ENCODE peak calls at places on chromosomes 12 and 14, in six cellular contexts. X, Q, V, I, N and J are unnamed samples.

GRCh38 chr12:128388461-128388921 is 121.5 kb downstream of the TMEM132C start:
- DNase-seq in X (no peak), V (no peak), N (no peak), Q (no peak), I (no peak), J (no peak)

GRCh38 chr12:113683566-113683965 is 211.9 kb upstream of the LHX5 start:
- DNase-seq in Q (no peak), V (no peak), X (no peak), I (no peak), N (no peak), J (no peak)

GRCh38 chr12:39314547-39314946 is 128.4 kb downstream of the KIF21A start:
- DNase-seq in X (no peak), Q (no peak), V (no peak), I (no peak), N (no peak), J (no peak)

GRCh38 chr12:27982380-27982779 is 9.8 kb upstream of the PTHLH start:
- DNase-seq in V (no peak), I (no peak), Q (no peak), N (no peak), X (no peak), J (no peak)

GRCh38 chr12:1638167-1638566 is 9.1 kb downstream of the WNT5B start:
- DNase-seq in X (no peak), V (no peak), Q (no peak), I (no peak), N (no peak), J (no peak)

GRCh38 chr12:132153501-132154340 is 9.5 kb downstream of the NOC4L start:
- DNase-seq in N (no peak), X (peak), Q (peak), I (no peak), V (peak), J (peak)

GRCh38 chr12:45089417-45089816 is 38.5 kb upstream of the DBX2 start:
- DNase-seq in X (no peak), N (no peak), V (no peak), I (no peak), Q (no peak), J (no peak)

GRCh38 chr14:104678346-104678745 is 11.1 kb upstream of the INF2 start:
- DNase-seq in X (no peak), Q (no peak), V (no peak), I (no peak), N (no peak), J (no peak)

GRCh38 chr12:113373966-113374365 is 15.6 kb downstream of the PLBD2 start:
- DNase-seq in X (no peak), Q (no peak), I (no peak), V (no peak), N (no peak), J (no peak)

GRCh38 chr12:252634-253033 is 10.0 kb downstream of the SLC6A13 start:
- DNase-seq in Q (no peak), X (no peak), N (no peak), V (no peak), I (no peak), J (no peak)

GRCh38 chr12:25958254-25959068 is at the start of gene RASSF8:
- DNase-seq in V (peak), N (peak), Q (peak), X (no peak), I (peak), J (no peak)

GRCh38 chr12:11823043-11823442 is 173.6 kb downstream of the ETV6 start:
- DNase-seq in V (no peak), X (no peak), Q (no peak), I (no peak), N (no peak), J (no peak)

GRCh38 chr14:91246051-91246852 is 1.7 kb upstream of the GPR68 start:
- DNase-seq in I (no peak), X (no peak), V (no peak), Q (no peak), N (no peak), J (peak)

GRCh38 chr14:103056322-103057027 is 874 bp downstream of the CDC42BPB start:
- DNase-seq in X (no peak), Q (no peak), V (peak), I (no peak), N (peak), J (no peak)

GRCh38 chr14:34604990-34605389 is 25.0 kb downstream of the SNX6 start:
- DNase-seq in N (no peak), V (no peak), Q (no peak), I (no peak), X (no peak), J (no peak)

GRCh38 chr14:69879175-69880047 is at the start of gene SMOC1:
- DNase-seq in X (peak), N (no peak), V (peak), I (no peak), Q (peak), J (no peak)

GRCh38 chr14:103905861-103906456 is 22.3 kb upstream of the TDRD9 start:
- DNase-seq in I (no peak), V (no peak), X (peak), Q (no peak), N (no peak), J (no peak)

GRCh38 chr12:50017047-50017446 is 8.2 kb downstream of the RACGAP1 start:
- DNase-seq in V (peak), N (peak), X (no peak), Q (no peak), I (no peak), J (no peak)

GRCh38 chr14:50109342-50109741 is 7.0 kb downstream of the VCPKMT start:
- DNase-seq in V (no peak), N (no peak), I (no peak), X (no peak), Q (no peak), J (no peak)

GRCh38 chr12:26863515-26863914 is 30.5 kb upstream of the ITPR2 start:
- DNase-seq in X (no peak), N (no peak), V (no peak), I (no peak), Q (no peak), J (no peak)

GRCh38 chr12:93824514-93825500 is 147.6 kb downstream of the CRADD start:
- DNase-seq in X (peak), I (no peak), V (no peak), N (no peak), Q (peak), J (no peak)

GRCh38 chr14:55103005-55103640 is 25.9 kb upstream of the LGALS3 start:
- DNase-seq in Q (no peak), X (peak), V (peak), I (peak), N (peak), J (peak)

GRCh38 chr12:45217846-45218245 is 2.0 kb downstream of the ANO6 start:
- DNase-seq in Q (no peak), N (no peak), X (no peak), V (no peak), I (no peak), J (no peak)

GRCh38 chr12:124823272-124823970 is 40.2 kb downstream of the SCARB1 start:
- DNase-seq in I (no peak), N (no peak), Q (no peak), V (no peak), X (no peak), J (no peak)

GRCh38 chr14:47917344-47917954 is 242.0 kb upstream of the MDGA2 start:
- DNase-seq in V (no peak), N (no peak), I (no peak), X (peak), Q (peak), J (no peak)

GRCh38 chr12:123109319-123109772 is 41.5 kb downstream of the PITPNM2 start:
- DNase-seq in N (no peak), I (no peak), V (no peak), X (no peak), Q (no peak), J (no peak)

GRCh38 chr14:51269634-51270033 is 29.6 kb downstream of the TMX1 start:
- DNase-seq in V (no peak), Q (no peak), X (no peak), N (no peak), I (no peak), J (no peak)

GRCh38 chr14:96136361-96136760 is 68.3 kb upstream of the BDKRB2 start:
- DNase-seq in Q (no peak), X (no peak), N (no peak), V (no peak), I (no peak), J (no peak)

GRCh38 chr14:105247715-105248367 is 492 bp upstream of the BTBD6 start:
- DNase-seq in Q (no peak), I (no peak), N (no peak), X (no peak), V (no peak), J (no peak)

GRCh38 chr12:116280590-116281290 is 3.2 kb upstream of the MED13L start:
- DNase-seq in I (no peak), N (no peak), Q (no peak), V (no peak), X (no peak), J (no peak)

GRCh38 chr14:52918486-52918885 is 32.4 kb downstream of the FERMT2 start:
- DNase-seq in I (no peak), Q (no peak), N (no peak), V (no peak), X (no peak), J (no peak)

GRCh38 chr14:22047105-22047504 is 373.5 kb upstream of the OR4E1 start:
- DNase-seq in V (no peak), N (no peak), Q (no peak), I (no peak), X (no peak), J (no peak)

GRCh38 chr12:64685076-64685475 is 74.1 kb downstream of the GNS start:
- DNase-seq in I (no peak), N (no peak), V (no peak), X (no peak), Q (no peak), J (no peak)
- H3K4me3 ChIP-seq in I (no peak), N (no peak), V (no peak), X (no peak), Q (no peak), J (no peak)

DNA sequence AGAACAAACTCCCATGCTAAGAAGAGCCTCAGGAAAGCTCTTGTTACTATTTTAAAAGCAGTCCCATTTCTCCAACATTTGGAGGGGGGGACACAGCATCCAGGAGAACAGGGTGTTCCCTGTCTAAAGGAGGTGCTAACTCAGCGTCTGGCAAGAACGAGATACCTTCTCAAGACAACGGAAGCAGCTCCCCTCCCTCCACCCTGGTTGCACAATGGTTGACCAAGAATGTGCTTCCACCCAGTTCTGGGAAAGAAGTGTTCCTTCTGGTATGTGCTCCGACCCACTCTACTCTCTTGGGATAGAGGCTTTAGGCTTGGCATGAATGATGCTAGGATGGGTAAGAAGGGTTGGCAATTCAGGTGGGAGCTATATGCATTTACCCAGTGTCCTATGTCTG is 1.5 kb upstream of the KRT6A start:
- DNase-seq in X (no peak), I (no peak), V (no peak), Q (no peak), N (no peak), J (no peak)
- H3K27ac ChIP-seq in X (no peak), I (peak), V (no peak), Q (no peak), N (no peak), J (no peak)

DNA sequence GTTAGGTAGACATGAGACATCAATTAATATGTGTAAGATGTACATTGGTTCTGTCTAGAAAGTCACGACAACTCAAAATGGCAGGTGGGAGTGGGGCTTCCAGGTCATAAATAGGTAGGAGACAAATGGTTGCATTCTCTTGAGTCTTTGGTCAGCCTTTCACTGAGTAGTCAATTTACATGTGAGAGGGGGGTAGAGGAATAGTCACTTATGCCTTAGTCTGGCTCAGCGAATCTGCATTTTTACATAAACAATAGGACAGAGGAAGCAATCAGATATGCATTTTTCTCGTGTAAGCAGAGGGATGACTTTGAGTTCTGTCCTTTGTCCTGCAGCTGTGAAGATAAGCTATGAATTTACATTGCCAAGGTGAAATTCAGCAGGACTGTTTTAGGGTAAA is 27.8 kb upstream of the UNC79 start:
- DNase-seq in I (no peak), Q (no peak), N (no peak), X (no peak), V (no peak), J (no peak)
- H3K4me3 ChIP-seq in I (no peak), Q (no peak), N (no peak), X (no peak), V (no peak), J (no peak)

DNA sequence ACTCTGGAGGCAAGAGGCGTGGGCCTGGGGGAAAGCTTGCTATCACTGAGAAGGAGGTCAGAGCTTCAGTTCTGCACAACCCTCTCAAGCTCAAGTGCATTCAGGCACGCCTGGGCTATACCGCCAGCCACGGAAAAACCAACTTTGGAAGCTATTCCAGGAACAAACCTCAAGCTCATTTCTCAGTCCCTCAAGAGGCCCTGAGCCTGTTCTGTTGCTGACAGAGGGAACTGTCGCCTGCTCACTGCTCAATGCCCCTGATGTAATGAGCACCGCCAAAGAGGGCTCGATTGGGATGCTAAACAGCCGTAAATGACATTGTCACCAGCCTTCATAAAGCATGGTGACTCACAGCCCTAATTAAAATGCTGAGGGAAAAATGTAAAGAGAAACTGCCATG is 9.2 kb downstream of the NOS1 start:
- DNase-seq in I (no peak), V (no peak), X (no peak), Q (no peak), N (peak), J (no peak)
- H3K27ac ChIP-seq in I (no peak), V (no peak), X (no peak), Q (no peak), N (no peak), J (no peak)

GRCh38 chr12:54216580-54217308 is 28.0 kb upstream of the SMUG1 start:
- DNase-seq in I (peak), V (peak), X (no peak), N (peak), Q (no peak), J (peak)
- H3K4me3 ChIP-seq in I (peak), V (peak), X (peak), N (peak), Q (peak), J (peak)

GRCh38 chr14:59278111-59278510 is 89.6 kb downstream of the DAAM1 start:
- DNase-seq in V (no peak), I (no peak), Q (no peak), N (no peak), X (no peak), J (no peak)
- H3K27ac ChIP-seq in V (peak), I (peak), Q (no peak), N (no peak), X (no peak), J (no peak)

GRCh38 chr12:120118710-120119097 is 2.2 kb upstream of the RAB35 start:
- DNase-seq in X (no peak), N (no peak), I (no peak), Q (no peak), V (no peak), J (no peak)

GRCh38 chr12:120121766-120122293 is 5.3 kb upstream of the RAB35 start:
- DNase-seq in V (no peak), N (no peak), I (no peak), X (no peak), Q (no peak), J (no peak)

GRCh38 chr12:120121343-120121742 is 4.8 kb upstream of the RAB35 start:
- DNase-seq in X (no peak), I (no peak), V (no peak), Q (no peak), N (no peak), J (no peak)

GRCh38 chr12:120117961-120118709 is 1.6 kb upstream of the RAB35 start:
- DNase-seq in V (no peak), Q (no peak), X (no peak), I (no peak), N (no peak), J (no peak)

DNA sequence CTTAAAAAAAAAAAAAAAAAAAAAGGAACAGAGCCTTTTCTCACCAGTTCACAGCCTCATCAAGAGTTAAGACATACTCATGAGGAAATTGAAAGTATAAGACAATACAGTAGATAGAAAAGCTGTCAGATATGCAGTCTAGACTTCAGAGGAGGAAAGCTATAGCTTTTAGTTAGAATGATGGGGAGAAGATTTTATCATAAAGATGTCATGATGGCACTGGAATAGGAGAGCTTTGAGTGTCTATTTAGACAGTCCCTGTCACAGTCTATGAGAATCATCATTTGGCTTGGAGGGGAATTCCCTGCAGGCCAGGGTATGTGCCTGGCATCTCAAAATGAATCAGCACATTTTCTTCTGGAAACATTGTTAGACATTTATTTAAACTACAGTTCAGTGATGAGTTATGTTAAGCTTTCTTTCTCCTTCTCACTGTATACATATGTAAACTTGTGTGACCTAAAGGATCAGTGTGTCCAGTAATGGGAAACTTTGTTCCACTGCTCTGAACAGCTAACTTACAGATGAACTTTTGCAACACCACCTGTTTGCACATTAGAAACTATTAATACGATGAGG is 2.9 kb upstream of the RAB35 start:
- DNase-seq in V (no peak), N (no peak), X (no peak), Q (no peak), I (no peak), J (no peak)
- H3K4me3 ChIP-seq in V (no peak), N (no peak), X (no peak), Q (no peak), I (no peak), J (no peak)